ENCODE peak calls at places on chromosomes 13 and 19, in six cellular contexts. J is MM.1S, N is psoas muscle, Y is Panc1, H is IMR-90, C is AG09309. A is an unnamed sample.

GRCh38 chr19:6590458-6591319 is at the start of gene CD70:
- DNase-seq in Y (no peak), C (no peak), J (peak; percentile 94), N (no peak), H (no peak), A (peak; percentile 95)

GRCh38 chr19:291561-292280 is 518 bp upstream of the PLPP2 start:
- DNase-seq in C (no peak), N (peak; percentile 23), J (no peak), H (no peak), Y (no peak), A (no peak)

GRCh38 chr13:42883771-42884170 is 102.4 kb downstream of the FAM216B start:
- DNase-seq in J (no peak), H (peak; percentile 33), C (no peak), Y (no peak), N (peak; percentile 60), A (no peak)

GRCh38 chr13:99256709-99257108 is 1.5 kb downstream of the GPR18 start:
- DNase-seq in H (peak; percentile 58), Y (no peak), C (peak; percentile 48), J (no peak), N (no peak), A (peak; percentile 43)

GRCh38 chr19:15779756-15780476 is 7.5 kb upstream of the OR10H5 start:
- DNase-seq in C (no peak), Y (no peak), N (peak; percentile 80), J (no peak), H (no peak), A (no peak)

GRCh38 chr19:40627486-40628279 is 26.5 kb downstream of the LTBP4 start:
- DNase-seq in C (no peak), Y (no peak), J (no peak), H (no peak), N (no peak), A (no peak)

GRCh38 chr13:99981115-99982020 is at the start of gene ZIC2:
- DNase-seq in Y (no peak), N (no peak), J (peak; percentile 61), H (no peak), C (no peak), A (no peak)

GRCh38 chr13:44874886-44875630 is 114.2 kb downstream of the NUFIP1 start:
- DNase-seq in Y (no peak), H (no peak), J (no peak), C (no peak), N (no peak), A (no peak)

GRCh38 chr19:46728693-46729339 is 11.9 kb upstream of the PRKD2 start:
- DNase-seq in J (peak; percentile 73), H (peak; percentile 44), C (no peak), Y (no peak), N (peak; percentile 85), A (peak; percentile 78)

GRCh38 chr13:19860884-19861655 is 2.4 kb downstream of the ZMYM5 start:
- DNase-seq in H (peak; percentile 73), Y (no peak), J (no peak), N (no peak), C (no peak), A (peak; percentile 29)

GRCh38 chr13:74825170-74825948 is 656.6 kb downstream of the TBC1D4 start:
- DNase-seq in N (no peak), H (peak; percentile 49), J (no peak), C (peak; percentile 60), Y (no peak), A (no peak)

GRCh38 chr13:30738526-30738925 is 3.2 kb downstream of the ALOX5AP start:
- DNase-seq in J (no peak), N (no peak), H (no peak), Y (no peak), C (no peak), A (peak; percentile 40)

GRCh38 chr19:23882493-23882892 is 32.2 kb upstream of the ZNF726 start:
- DNase-seq in N (no peak), H (no peak), J (no peak), Y (no peak), C (no peak), A (no peak)

GRCh38 chr13:40026741-40027140 is 371.3 kb downstream of the COG6 start:
- DNase-seq in Y (no peak), C (no peak), N (no peak), J (peak; percentile 31), H (no peak), A (no peak)

GRCh38 chr19:13882841-13883240 is 5.9 kb downstream of the NANOS3 start:
- DNase-seq in N (no peak), Y (no peak), C (no peak), H (no peak), J (no peak), A (no peak)

GRCh38 chr19:13885826-13886365 is 9.0 kb downstream of the NANOS3 start:
- DNase-seq in C (no peak), N (no peak), J (no peak), Y (no peak), H (no peak), A (no peak)

GRCh38 chr19:13887039-13887438 is 10.1 kb downstream of the NANOS3 start:
- DNase-seq in N (no peak), H (no peak), C (no peak), J (no peak), Y (no peak), A (no peak)

GRCh38 chr19:13883665-13884064 is 6.7 kb downstream of the NANOS3 start:
- DNase-seq in Y (no peak), J (no peak), H (no peak), N (no peak), C (no peak), A (no peak)

DNA sequence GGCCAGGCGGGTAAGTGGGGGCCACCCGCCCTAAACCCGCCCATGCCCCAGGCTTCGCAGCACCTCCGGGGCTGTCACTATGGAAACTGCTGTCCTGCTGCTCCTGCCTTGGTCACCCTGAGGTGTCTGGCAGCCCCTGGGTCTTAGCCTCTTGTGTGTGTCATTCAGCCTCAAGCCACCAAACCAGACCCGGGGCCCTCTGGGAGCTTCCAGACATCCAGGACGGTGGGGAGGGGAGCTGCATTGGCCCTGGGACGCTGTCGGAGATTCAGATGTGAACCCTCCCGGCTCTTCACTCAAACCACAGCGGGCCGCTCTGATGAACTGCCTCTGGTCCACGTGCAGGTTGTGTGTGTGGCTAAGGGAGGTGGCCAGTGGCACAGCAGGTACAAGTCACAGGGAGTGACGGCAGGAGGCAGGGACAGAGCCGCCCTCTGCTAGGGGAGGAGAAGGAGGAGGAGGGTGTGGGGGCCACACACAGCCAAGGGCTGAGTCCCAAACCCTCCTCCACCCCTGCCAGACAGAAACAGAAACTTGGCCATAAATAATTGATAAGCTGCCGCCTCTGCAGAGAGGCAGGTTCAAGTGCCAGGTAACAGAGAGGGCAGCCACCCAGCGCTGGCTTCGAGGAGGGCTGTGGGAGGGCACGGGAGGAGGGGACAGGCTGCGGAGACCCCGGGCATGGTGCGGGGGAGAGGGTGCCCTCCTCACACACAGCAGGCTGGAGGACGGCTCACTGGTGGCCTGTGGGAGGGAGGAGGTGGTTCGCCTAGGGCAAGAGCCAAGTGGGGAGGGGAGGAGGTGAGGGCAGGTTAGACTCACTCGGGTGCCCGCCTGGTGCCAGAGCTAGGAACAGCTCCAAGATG is 8.0 kb downstream of the NANOS3 start:
- DNase-seq in Y (no peak), C (no peak), J (peak; percentile 68), N (no peak), H (no peak), A (no peak)
- H3K4me3 ChIP-seq in Y (no peak overlapping the region), C (no peak overlapping the region), J (peak overlapping the region; percentile 58), N (no peak overlapping the region), H (no peak overlapping the region), A (no peak overlapping the region)

DNA sequence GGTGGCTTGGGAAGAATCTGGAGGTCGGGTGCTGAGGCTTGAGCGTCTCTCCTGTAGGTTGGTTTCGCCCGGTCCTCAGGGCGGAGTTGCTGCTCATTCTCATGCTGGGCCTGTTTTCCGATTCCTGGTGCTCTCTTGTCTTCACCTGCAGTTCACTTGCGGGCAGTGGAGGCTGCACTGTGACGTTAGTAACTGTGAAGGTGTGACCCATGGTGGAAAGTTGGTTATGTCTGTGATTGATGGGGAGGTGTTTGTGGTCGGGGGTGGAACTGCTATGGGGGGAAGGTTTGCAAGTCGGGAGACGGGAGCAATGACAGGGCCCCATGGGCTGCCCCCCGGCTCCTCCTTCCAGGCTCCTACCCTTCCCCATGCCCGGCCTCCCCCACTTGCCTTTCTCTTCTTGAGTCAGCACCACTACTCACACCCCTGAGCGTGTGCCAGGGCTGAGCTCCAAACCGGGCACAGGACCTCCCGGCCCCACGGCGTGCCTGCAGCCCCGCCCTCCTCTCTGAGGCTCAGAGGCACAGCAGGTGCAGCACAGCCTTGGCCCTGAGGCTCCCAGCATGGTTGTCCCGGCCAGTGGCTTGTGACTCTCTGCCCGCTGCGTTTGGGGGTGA is 79.1 kb downstream of the ATP11A start:
- DNase-seq in H (no peak), N (peak; percentile 89), C (no peak), J (no peak), Y (no peak), A (no peak)
- H3K4me3 ChIP-seq in H (no peak overlapping the region), N (peak overlapping the region; percentile 33), C (no peak overlapping the region), J (no peak overlapping the region), Y (no peak overlapping the region), A (no peak overlapping the region)

DNA sequence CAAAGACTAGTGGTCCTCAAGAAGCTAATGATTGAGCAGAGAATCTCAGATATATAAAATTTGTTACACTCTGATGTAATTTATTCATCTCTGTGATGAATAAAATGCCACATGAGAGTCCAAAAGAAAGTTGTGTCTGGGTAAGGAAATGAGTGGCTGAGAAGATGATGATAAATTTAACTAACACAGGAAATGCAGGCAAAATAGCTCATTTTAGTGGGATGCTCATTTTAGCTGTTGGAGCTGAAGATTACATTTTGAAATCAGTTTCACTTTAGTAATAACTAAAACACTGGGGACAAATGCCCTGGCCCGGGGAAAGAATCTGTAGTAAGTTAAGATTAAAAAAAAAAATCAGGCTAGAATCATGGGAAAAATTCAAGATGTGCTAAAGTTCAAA is 35.2 kb downstream of the SPRY2 start:
- DNase-seq in J (no peak), Y (no peak), H (no peak), C (no peak), N (no peak), A (no peak)
- H3K4me3 ChIP-seq in J (no peak overlapping the region), Y (no peak overlapping the region), H (no peak overlapping the region), C (no peak overlapping the region), N (peak overlapping the region; percentile 2), A (no peak overlapping the region)

DNA sequence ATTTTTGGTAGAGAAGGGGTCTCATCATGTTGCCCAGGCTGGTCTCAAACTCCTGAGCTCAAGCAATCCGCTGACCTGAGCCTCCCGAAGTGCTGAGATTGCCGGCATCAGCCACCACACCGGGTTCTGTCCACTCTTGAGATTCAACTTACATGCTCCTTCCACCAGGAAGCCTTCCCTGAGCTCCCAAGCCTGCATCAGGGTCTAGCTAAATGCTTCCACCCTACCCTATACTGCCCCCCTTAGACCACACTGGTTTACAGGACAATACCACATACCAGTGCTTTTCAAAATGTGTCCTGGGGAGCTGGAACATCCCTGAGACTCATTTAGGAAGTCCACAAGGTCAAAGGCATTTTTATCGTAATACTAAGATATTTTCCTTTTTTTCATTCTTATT is 15.1 kb upstream of the CACNG8 start:
- DNase-seq in H (no peak), Y (no peak), J (no peak), N (no peak), C (no peak), A (peak; percentile 4)
- H3K4me3 ChIP-seq in H (no peak overlapping the region), Y (no peak overlapping the region), J (no peak overlapping the region), N (no peak overlapping the region), C (no peak overlapping the region), A (no peak overlapping the region)

A was measured in OCI-LY7.